ENCODE peak calls at places on chromosomes 4 and X, in eight cellular contexts. One of them, this sample, is unnamed.

GRCh38 chrX:30489323-30489722 is 88.2 kb downstream of the TASL start:
- DNase-seq in CD8-positive, alpha-beta T cell: no peak
- DNase-seq in hypothalamus: no peak
- DNase-seq in pancreas: no peak
- DNase-seq in lung microvascular endothelial cell: peak; percentile 1
- DNase-seq in BJ: no peak
- DNase-seq in NCI-H2107: no peak
- DNase-seq in T-helper 9 cell: no peak
- DNase-seq in this sample: no peak

GRCh38 chr4:93228021-93228420 is 600.5 kb upstream of the ATOH1 start:
- DNase-seq in CD8-positive, alpha-beta T cell: no peak
- DNase-seq in hypothalamus: no peak
- DNase-seq in pancreas: no peak
- DNase-seq in lung microvascular endothelial cell: no peak
- DNase-seq in BJ: no peak
- DNase-seq in NCI-H2107: no peak
- DNase-seq in T-helper 9 cell: no peak
- DNase-seq in this sample: no peak

GRCh38 chr4:55255171-55255570 is 90.9 kb upstream of the SRD5A3 start:
- DNase-seq in CD8-positive, alpha-beta T cell: no peak
- DNase-seq in hypothalamus: no peak
- DNase-seq in pancreas: no peak
- DNase-seq in lung microvascular endothelial cell: no peak
- DNase-seq in BJ: peak; percentile 8
- DNase-seq in NCI-H2107: no peak
- DNase-seq in T-helper 9 cell: no peak
- DNase-seq in this sample: no peak

GRCh38 chr4:107647591-107647990 is 72.4 kb downstream of the PAPSS1 start:
- DNase-seq in CD8-positive, alpha-beta T cell: no peak
- DNase-seq in hypothalamus: no peak
- DNase-seq in pancreas: no peak
- DNase-seq in lung microvascular endothelial cell: no peak
- DNase-seq in BJ: peak; percentile 41
- DNase-seq in NCI-H2107: no peak
- DNase-seq in T-helper 9 cell: no peak
- DNase-seq in this sample: no peak

GRCh38 chr4:85744950-85745349 is 270.0 kb downstream of the ARHGAP24 start:
- DNase-seq in CD8-positive, alpha-beta T cell: no peak
- DNase-seq in hypothalamus: no peak
- DNase-seq in pancreas: no peak
- DNase-seq in lung microvascular endothelial cell: no peak
- DNase-seq in BJ: no peak
- DNase-seq in NCI-H2107: no peak
- DNase-seq in T-helper 9 cell: no peak
- DNase-seq in this sample: no peak

GRCh38 chr4:62193726-62194125 is 993.6 kb downstream of the ADGRL3 start:
- DNase-seq in CD8-positive, alpha-beta T cell: no peak
- DNase-seq in hypothalamus: no peak
- DNase-seq in pancreas: no peak
- DNase-seq in lung microvascular endothelial cell: no peak
- DNase-seq in BJ: no peak
- DNase-seq in NCI-H2107: no peak
- DNase-seq in T-helper 9 cell: no peak
- DNase-seq in this sample: no peak

GRCh38 chrX:23898412-23898959 is 9.3 kb downstream of the APOO start:
- DNase-seq in CD8-positive, alpha-beta T cell: no peak
- DNase-seq in hypothalamus: no peak
- DNase-seq in pancreas: no peak
- DNase-seq in lung microvascular endothelial cell: peak; percentile 58
- DNase-seq in BJ: no peak
- DNase-seq in NCI-H2107: no peak
- DNase-seq in T-helper 9 cell: no peak
- DNase-seq in this sample: no peak

GRCh38 chr4:139488442-139488841 is 34.5 kb downstream of the RAB33B start:
- DNase-seq in CD8-positive, alpha-beta T cell: no peak
- DNase-seq in hypothalamus: no peak
- DNase-seq in pancreas: no peak
- DNase-seq in lung microvascular endothelial cell: no peak
- DNase-seq in BJ: no peak
- DNase-seq in NCI-H2107: no peak
- DNase-seq in T-helper 9 cell: no peak
- DNase-seq in this sample: no peak

GRCh38 chr4:17447056-17447455 is 64.8 kb downstream of the QDPR start:
- DNase-seq in CD8-positive, alpha-beta T cell: no peak
- DNase-seq in hypothalamus: no peak
- DNase-seq in pancreas: no peak
- DNase-seq in lung microvascular endothelial cell: no peak
- DNase-seq in BJ: no peak
- DNase-seq in NCI-H2107: no peak
- DNase-seq in T-helper 9 cell: no peak
- DNase-seq in this sample: no peak

GRCh38 chrX:16560173-16560572 is 89.8 kb upstream of the S100G start:
- DNase-seq in CD8-positive, alpha-beta T cell: no peak
- DNase-seq in hypothalamus: no peak
- DNase-seq in pancreas: no peak
- DNase-seq in lung microvascular endothelial cell: no peak
- DNase-seq in BJ: no peak
- DNase-seq in NCI-H2107: no peak
- DNase-seq in T-helper 9 cell: no peak
- DNase-seq in this sample: no peak

GRCh38 chrX:50905334-50905733 is 5.2 kb upstream of the BMP15 start:
- DNase-seq in CD8-positive, alpha-beta T cell: no peak
- DNase-seq in hypothalamus: no peak
- DNase-seq in pancreas: no peak
- DNase-seq in lung microvascular endothelial cell: no peak
- DNase-seq in BJ: no peak
- DNase-seq in NCI-H2107: no peak
- DNase-seq in T-helper 9 cell: no peak
- DNase-seq in this sample: no peak

GRCh38 chrX:48003367-48003757 is 427 bp downstream of the ZNF182 start:
- DNase-seq in CD8-positive, alpha-beta T cell: no peak
- DNase-seq in hypothalamus: no peak
- DNase-seq in pancreas: peak; percentile 33
- DNase-seq in lung microvascular endothelial cell: no peak
- DNase-seq in BJ: no peak
- DNase-seq in NCI-H2107: no peak
- DNase-seq in T-helper 9 cell: peak; percentile 13
- DNase-seq in this sample: no peak